ENCODE peak calls at places on chromosomes 4 and X, in four cellular contexts. R is AG04450, V is stomach, B is WERI-Rb-1. D is an unnamed sample.

GRCh38 chr4:7015383-7016035 is 27.7 kb upstream of the TADA2B start:
- DNase-seq in R (no peak), V (no peak), B (no peak), D (no peak)

GRCh38 chrX:38365939-38366338 is 13.5 kb downstream of the OTC start:
- DNase-seq in R (no peak), V (no peak), B (no peak), D (no peak)

GRCh38 chr4:173516621-173517612 is 13.1 kb downstream of the HAND2 start:
- DNase-seq in R (no peak), V (no peak), B (no peak), D (peak; percentile 71)

GRCh38 chr4:56871357-56871993 is 36.2 kb upstream of the REST start:
- DNase-seq in R (no peak), V (no peak), B (no peak), D (peak; percentile 67)

GRCh38 chr4:9999956-10000551 is 21.2 kb downstream of the SLC2A9 start:
- DNase-seq in R (no peak), V (no peak), B (no peak), D (no peak)

GRCh38 chr4:25861422-25861926 is 1.3 kb downstream of the SEL1L3 start:
- DNase-seq in R (no peak), V (no peak), B (no peak), D (no peak)

GRCh38 chr4:46484881-46485280 is 95.0 kb upstream of the GABRA2 start:
- DNase-seq in R (no peak), V (no peak), B (no peak), D (no peak)

GRCh38 chr4:72418458-72418857 is 150.6 kb downstream of the ADAMTS3 start:
- DNase-seq in R (peak; percentile 7), V (no peak), B (no peak), D (no peak)

GRCh38 chr4:141645611-141646340 is 9.4 kb downstream of the IL15 start:
- DNase-seq in R (no peak), V (no peak), B (peak; percentile 61), D (no peak)

GRCh38 chr4:3822230-3822947 is 56.2 kb downstream of the ADRA2C start:
- DNase-seq in R (no peak), V (no peak), B (peak; percentile 87), D (no peak)

GRCh38 chr4:88737304-88738015 is 39.8 kb upstream of the NAP1L5 start:
- DNase-seq in R (no peak), V (peak; percentile 44), B (peak; percentile 34), D (no peak)

GRCh38 chr4:35286434-35286833 is 957.9 kb downstream of the ARAP2 start:
- DNase-seq in R (no peak), V (no peak), B (no peak), D (no peak)

GRCh38 chr4:126825083-126825482 is 807.7 kb upstream of the INTU start:
- DNase-seq in R (no peak), V (no peak), B (no peak), D (no peak)

GRCh38 chrX:13290891-13291614 is 28.8 kb downstream of the ATXN3L start:
- DNase-seq in R (no peak), V (no peak), B (no peak), D (no peak)

GRCh38 chr4:10200869-10201268 is 84.3 kb upstream of the WDR1 start:
- DNase-seq in R (no peak), V (no peak), B (no peak), D (no peak)

GRCh38 chr4:31328921-31329320 is 608.8 kb downstream of the PCDH7 start:
- DNase-seq in R (no peak), V (no peak), B (no peak), D (no peak)

GRCh38 chr4:99300934-99301333 is 10.1 kb upstream of the ADH1A start:
- DNase-seq in R (peak; percentile 95), V (peak; percentile 68), B (no peak), D (no peak)

GRCh38 chrX:131821945-131822622 is 201.0 kb upstream of the STK26 start:
- DNase-seq in R (no peak), V (peak; percentile 78), B (peak; percentile 72), D (no peak)

GRCh38 chr4:79300280-79300679 is 25.6 kb downstream of the NAA11 start:
- DNase-seq in R (no peak), V (no peak), B (no peak), D (no peak)

GRCh38 chrX:48904626-48905025 is 6.8 kb downstream of the SLC35A2 start:
- DNase-seq in R (no peak), V (no peak), B (no peak), D (no peak)

GRCh38 chr4:70993181-70994068 is at the start of gene DCK:
- DNase-seq in R (peak; percentile 73), V (peak; percentile 93), B (peak; percentile 96), D (peak; percentile 92)

GRCh38 chr4:32203340-32203739 is 1483.2 kb downstream of the PCDH7 start:
- DNase-seq in R (no peak), V (no peak), B (no peak), D (no peak)

GRCh38 chr4:137623013-137623412 is 90.7 kb upstream of the PCDH18 start:
- DNase-seq in R (no peak), V (no peak), B (no peak), D (no peak)

GRCh38 chr4:10607206-10607605 is 77.4 kb downstream of the CLNK start:
- DNase-seq in R (no peak), V (no peak), B (no peak), D (no peak)

GRCh38 chrX:13430136-13430827 is 110.4 kb upstream of the ATXN3L start:
- DNase-seq in R (no peak), V (no peak), B (no peak), D (no peak)

GRCh38 chrX:11531226-11531625 is 134.5 kb downstream of the ARHGAP6 start:
- DNase-seq in R (no peak), V (no peak), B (no peak), D (no peak)

GRCh38 chr4:88244056-88244455 is 40.3 kb downstream of the PPM1K start:
- DNase-seq in R (no peak), V (no peak), B (no peak), D (no peak)

DNA sequence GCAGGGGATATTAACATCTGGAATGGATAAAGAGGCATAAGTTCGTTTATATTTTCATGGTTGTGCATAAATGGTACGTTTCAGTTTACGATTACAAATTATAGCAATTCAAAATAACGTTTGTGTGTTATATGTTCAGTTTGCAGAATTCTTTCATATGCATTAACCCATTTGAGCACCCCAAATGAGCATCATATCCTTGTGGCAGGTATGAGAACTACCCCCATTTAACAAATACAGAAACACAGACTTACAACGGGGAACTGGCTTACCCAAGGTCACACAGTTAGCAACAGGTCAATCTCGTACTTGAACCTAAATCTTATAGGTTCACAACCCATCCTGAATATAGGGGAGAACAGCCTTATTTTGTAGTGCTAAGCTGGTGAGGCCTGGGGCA is 33.1 kb downstream of the EDNRA start:
- DNase-seq in R (no peak), V (no peak), B (no peak), D (no peak)
- TF ChIP-seq CTCF in R (no peak), V (no peak), B (no peak), D (peak; percentile 44)

GRCh38 chr4:169618986-169619385 is 1.4 kb upstream of the CLCN3 start:
- DNase-seq in R (no peak), V (no peak), B (no peak), D (no peak)

GRCh38 chr4:169618286-169618685 is 2.1 kb upstream of the CLCN3 start:
- DNase-seq in R (no peak), V (no peak), B (no peak), D (no peak)

GRCh38 chr4:169619958-169620845 is at the start of gene CLCN3:
- DNase-seq in R (peak; percentile 81), V (peak; percentile 98), B (peak; percentile 100), D (peak; percentile 99)

GRCh38 chr4:169620846-169621228 is 459 bp downstream of the CLCN3 start:
- DNase-seq in R (no peak), V (no peak), B (no peak), D (no peak)

GRCh38 chr4:169619518-169619957 is 840 bp upstream of the CLCN3 start:
- DNase-seq in R (no peak), V (peak; percentile 67), B (peak; percentile 71), D (peak; percentile 53)
- TF ChIP-seq CTCF in R (peak; percentile 66), V (peak; percentile 55), B (peak; percentile 58), D (peak; percentile 61)

GRCh38 chr4:134024251-134024650 is 177.3 kb downstream of the PABPC4L start:
- DNase-seq in R (no peak), V (no peak), B (peak; percentile 29), D (no peak)
- TF ChIP-seq CTCF in R (peak; percentile 32), V (no peak), B (peak; percentile 68), D (peak; percentile 69)

DNA sequence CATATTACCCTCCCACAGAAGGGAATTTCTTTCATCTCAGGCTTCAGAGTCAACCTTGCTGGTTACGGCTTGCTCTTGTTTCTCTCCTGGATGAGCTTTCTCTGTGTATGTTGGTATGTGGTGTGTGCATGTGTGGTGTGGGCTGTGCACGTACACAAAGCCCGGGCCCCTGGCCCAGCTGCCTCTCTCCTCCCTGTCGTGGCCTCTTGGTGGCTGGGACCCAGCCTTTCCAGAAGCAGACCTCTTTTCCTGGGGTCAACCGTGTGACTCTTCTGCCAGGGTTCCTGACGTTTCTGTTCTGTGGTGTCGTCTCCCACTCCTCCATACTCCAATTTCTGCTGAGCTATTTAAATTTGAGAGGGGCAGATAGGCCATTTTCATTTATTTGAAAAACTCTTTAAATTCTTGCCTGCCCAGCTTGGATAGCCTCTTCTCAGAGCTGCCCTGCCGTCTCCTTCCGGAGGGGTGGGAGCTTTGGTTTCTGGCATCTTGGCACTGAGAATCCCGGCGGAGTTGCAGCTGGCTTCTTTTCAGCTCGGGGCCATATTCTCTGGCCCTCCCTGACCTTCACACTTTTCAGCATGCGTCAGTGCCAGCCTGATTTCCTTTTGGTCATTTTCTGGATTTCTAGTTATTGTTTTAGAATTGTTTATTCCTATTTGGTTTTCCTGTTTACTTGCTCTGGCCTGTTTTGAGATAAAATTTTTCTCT is 25.1 kb downstream of the FHDC1 start:
- DNase-seq in R (no peak), V (no peak), B (no peak), D (no peak)
- TF ChIP-seq CTCF in R (no peak), V (no peak), B (no peak), D (no peak)

GRCh38 chr4:2714071-2714770 is 41.9 kb downstream of the TNIP2 start:
- DNase-seq in R (no peak), V (no peak), B (no peak), D (no peak)
- TF ChIP-seq CTCF in R (no peak), V (no peak), B (no peak), D (no peak)

DNA sequence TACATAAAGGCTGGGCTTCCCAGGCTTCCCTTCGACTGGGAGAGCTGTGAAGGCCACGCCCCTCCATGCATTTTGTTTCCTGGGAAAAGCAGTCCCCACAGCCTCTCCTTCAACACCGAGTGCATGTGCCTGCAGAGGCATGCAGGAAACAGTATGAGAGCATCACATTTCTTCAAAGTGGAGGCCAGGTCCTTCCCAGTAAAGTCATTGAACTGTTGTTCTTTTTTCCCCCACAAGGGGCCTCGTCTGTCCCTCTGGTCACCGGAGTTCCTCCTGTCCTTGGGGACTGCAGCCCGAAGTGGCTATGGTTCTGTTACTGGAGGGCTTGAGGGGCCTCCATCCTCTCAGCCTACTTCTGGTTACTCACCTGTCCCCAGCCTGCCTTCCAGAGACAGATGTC is 56.0 kb downstream of the RAI2 start:
- DNase-seq in R (no peak), V (no peak), B (no peak), D (peak; percentile 45)
- TF ChIP-seq CTCF in R (no peak), V (no peak), B (peak; percentile 36), D (peak; percentile 49)

DNA sequence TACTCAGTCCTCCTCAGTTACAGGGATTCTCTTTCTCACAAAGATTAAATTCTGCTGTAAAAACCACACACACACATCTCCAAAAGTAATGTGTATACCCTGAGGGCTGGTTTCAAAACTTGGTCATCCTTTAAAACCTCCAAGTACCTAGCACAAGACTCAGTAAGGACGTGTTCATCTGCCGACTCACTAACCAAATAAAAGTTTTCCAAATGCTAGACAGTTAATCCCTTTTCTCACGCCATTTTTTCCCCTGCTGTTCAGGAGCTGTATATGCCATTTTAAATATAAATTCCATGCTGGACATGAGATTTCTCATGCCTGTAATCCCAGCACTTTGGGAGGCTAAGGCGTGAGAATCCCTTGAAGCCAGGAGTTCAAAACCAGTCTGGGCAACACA is 3.9 kb upstream of the SAT1 start:
- DNase-seq in R (no peak), V (no peak), B (no peak), D (no peak)
- TF ChIP-seq CTCF in R (peak; percentile 6), V (no peak), B (no peak), D (no peak)